ENCODE peak calls at places on chromosomes 2 and 18, in six cellular contexts. J is fibroblast of pulmonary artery; I is stimulated activated CD8-positive, alpha-beta memory T cell treated with anti-CD3 and anti-CD28 coated beads, Interleukin-15, amount 100 ng/mL, for 24 hours; C is NCI-H1417 treated with DMSO at 0.1 percent for 48 hours; X is activated T-helper 1 cell treated with Interleukin-2 at 50 U/mL for 16 hours; R is AG09309. P is an unnamed sample.

GRCh38 chr2:201472411-201472810 is 20.9 kb downstream of the STRADB start:
- DNase-seq in J (no peak), X (no peak), R (no peak), I (no peak), C (no peak), P (no peak)

GRCh38 chr2:25165992-25166618 is 2.3 kb downstream of the POMC start:
- DNase-seq in X (peak), C (no peak), J (no peak), I (no peak), R (no peak), P (no peak)

GRCh38 chr2:200483729-200484198 is 26.1 kb downstream of the KCTD18 start:
- DNase-seq in J (peak), I (no peak), C (no peak), R (no peak), X (no peak), P (no peak)

GRCh38 chr18:58106674-58107058 is 62.6 kb downstream of the NEDD4L start:
- DNase-seq in I (no peak), X (no peak), R (no peak), C (no peak), J (no peak), P (no peak)

GRCh38 chr18:3012306-3012919 is 531 bp downstream of the LPIN2 start:
- DNase-seq in I (peak), X (peak), R (no peak), J (no peak), C (no peak), P (peak)

GRCh38 chr2:182642328-182642727 is 73.7 kb upstream of the DNAJC10 start:
- DNase-seq in R (no peak), I (no peak), C (no peak), X (no peak), J (peak), P (no peak)

GRCh38 chr18:24544141-24544498 is 83.7 kb downstream of the HRH4 start:
- DNase-seq in J (peak), X (no peak), R (no peak), I (no peak), C (no peak), P (no peak)

GRCh38 chr2:188975497-188976102 is 1.4 kb downstream of the COL3A1 start:
- DNase-seq in X (no peak), C (no peak), J (peak), R (peak), I (no peak), P (no peak)

GRCh38 chr2:25063876-25064660 is 22.2 kb downstream of the EFR3B start:
- DNase-seq in X (no peak), J (no peak), I (no peak), R (peak), C (no peak), P (no peak)

GRCh38 chr2:36462311-36462710 is 106.7 kb downstream of the CRIM1 start:
- DNase-seq in I (no peak), X (no peak), R (no peak), C (no peak), J (no peak), P (no peak)

GRCh38 chr2:133605031-133605773 is 36.9 kb upstream of the NCKAP5 start:
- DNase-seq in X (no peak), C (no peak), R (no peak), J (no peak), I (no peak), P (no peak)

GRCh38 chr2:132797551-132797950 is 127.5 kb upstream of the LYPD1 start:
- DNase-seq in X (no peak), J (peak), I (no peak), R (peak), C (no peak), P (no peak)

GRCh38 chr18:58232674-58233073 is 188.6 kb downstream of the NEDD4L start:
- DNase-seq in X (no peak), J (no peak), C (no peak), I (no peak), R (no peak), P (no peak)

GRCh38 chr2:54432181-54433020 is 23.7 kb upstream of the SPTBN1 start:
- DNase-seq in R (no peak), J (no peak), C (no peak), X (no peak), I (no peak), P (no peak)

GRCh38 chr2:235352541-235352940 is 141.3 kb upstream of the AGAP1 start:
- DNase-seq in I (no peak), J (no peak), R (no peak), C (no peak), X (no peak), P (no peak)

GRCh38 chr2:31525876-31526275 is 54.9 kb downstream of the SRD5A2 start:
- DNase-seq in J (no peak), C (no peak), I (no peak), R (no peak), X (no peak), P (no peak)

GRCh38 chr2:219723311-219723710 is 95.9 kb downstream of the SLC4A3 start:
- DNase-seq in R (no peak), X (no peak), J (no peak), C (no peak), I (no peak), P (no peak)

GRCh38 chr18:3541549-3542386 is 91.8 kb downstream of the TGIF1 start:
- DNase-seq in J (no peak), I (no peak), R (no peak), X (no peak), C (no peak), P (no peak)

GRCh38 chr18:27073404-27073830 is 111.7 kb downstream of the CHST9 start:
- DNase-seq in J (no peak), C (no peak), X (no peak), R (no peak), I (no peak), P (no peak)

GRCh38 chr2:9565436-9566153 is 10.0 kb upstream of the ADAM17 start:
- DNase-seq in I (no peak), R (peak), C (no peak), J (peak), X (no peak), P (no peak)

GRCh38 chr2:100017633-100018032 is 124.8 kb downstream of the AFF3 start:
- DNase-seq in J (peak), X (no peak), C (no peak), R (no peak), I (no peak), P (no peak)

GRCh38 chr2:209468796-209469325 is 45.0 kb downstream of the MAP2 start:
- DNase-seq in J (no peak), I (no peak), R (peak), X (no peak), C (no peak), P (no peak)

GRCh38 chr2:27915874-27916273 is 25.3 kb downstream of the BABAM2 start:
- DNase-seq in C (no peak), X (no peak), J (no peak), R (no peak), I (no peak), P (no peak)

GRCh38 chr18:79484661-79485621 is 89.2 kb downstream of the NFATC1 start:
- DNase-seq in J (peak), I (no peak), X (no peak), C (peak), R (peak), P (no peak)